ENCODE peak calls at places on chromosomes 6 and 20, in ten cellular contexts. O is OCI-LY7, N is activated B cell treated with CpG ODN at 0.5 μM for 24 hours, J is astrocyte, E is sigmoid colon, A is A549, C is GM23338, U is bronchial epithelial cell, W is psoas muscle, Y is IMR-90. T is an unnamed sample.

GRCh38 chr6:45714795-45715507 is 300.7 kb downstream of the CLIC5 start:
- DNase-seq in J (peak), A (peak), U (peak), Y (peak), C (peak), W (no peak), O (peak), N (no peak), E (peak), T (peak)

GRCh38 chr6:10479939-10480700 is 41.0 kb upstream of the GCNT2 start:
- DNase-seq in W (no peak), J (peak), O (no peak), N (no peak), E (no peak), C (no peak), U (no peak), Y (no peak), A (no peak), T (no peak)

GRCh38 chr6:29992792-29993191 is 50.5 kb downstream of the HLA-A start:
- DNase-seq in W (no peak), C (no peak), A (no peak), Y (peak), E (no peak), O (no peak), U (peak), J (peak), N (no peak), T (no peak)

GRCh38 chr6:161813156-161813555 is 539.3 kb upstream of the AGPAT4 start:
- DNase-seq in E (no peak), A (no peak), N (no peak), O (no peak), Y (no peak), W (no peak), J (no peak), C (no peak), U (no peak), T (no peak)

GRCh38 chr6:107866606-107867301 is 42.6 kb upstream of the SCML4 start:
- DNase-seq in N (no peak), J (no peak), Y (peak), E (no peak), W (no peak), C (peak), U (peak), A (no peak), O (peak), T (no peak)

GRCh38 chr20:11891081-11891826 is 26.4 kb upstream of the BTBD3 start:
- DNase-seq in U (no peak), A (peak), N (no peak), C (peak), Y (peak), E (peak), O (no peak), J (peak), W (peak), T (peak)

GRCh38 chr6:6804843-6805680 is 216.5 kb downstream of the LY86 start:
- DNase-seq in O (no peak), C (no peak), N (no peak), Y (no peak), J (no peak), W (no peak), A (no peak), E (no peak), U (peak), T (no peak)

GRCh38 chr6:93779086-93779858 is 359.9 kb upstream of the EPHA7 start:
- DNase-seq in J (peak), N (no peak), W (no peak), U (no peak), O (no peak), C (peak), A (no peak), E (no peak), Y (no peak), T (peak)

GRCh38 chr6:162964703-162965140 is 236.9 kb downstream of the PACRG start:
- DNase-seq in C (no peak), E (peak), W (peak), J (peak), N (no peak), U (peak), A (no peak), Y (peak), O (no peak), T (no peak)

GRCh38 chr20:33874129-33874528 is 63.0 kb downstream of the CHMP4B start:
- DNase-seq in N (no peak), C (no peak), O (no peak), E (no peak), U (no peak), W (no peak), A (no peak), Y (no peak), J (no peak), T (no peak)

GRCh38 chr6:16496210-16496609 is 257.8 kb downstream of the GMPR start:
- DNase-seq in Y (no peak), W (no peak), A (no peak), O (no peak), N (no peak), C (peak), J (no peak), U (peak), E (no peak), T (no peak)

GRCh38 chr6:81682858-81683257 is 69.6 kb downstream of the TENT5A start:
- DNase-seq in E (no peak), J (no peak), Y (no peak), U (no peak), O (no peak), A (no peak), W (no peak), N (no peak), C (no peak), T (no peak)

GRCh38 chr20:49747707-49748524 is 34.2 kb upstream of the B4GALT5 start:
- DNase-seq in O (no peak), N (no peak), J (peak), Y (peak), C (no peak), E (peak), A (no peak), W (peak), U (no peak), T (no peak)

GRCh38 chr6:18415671-18416340 is 28.7 kb downstream of the RNF144B start:
- DNase-seq in W (no peak), U (no peak), E (no peak), C (no peak), O (no peak), J (peak), Y (peak), N (no peak), A (no peak), T (no peak)

GRCh38 chr20:43752561-43753301 is 25.9 kb upstream of the GTSF1L start:
- DNase-seq in E (no peak), A (no peak), C (no peak), N (no peak), Y (peak), O (peak), U (no peak), J (peak), W (no peak), T (no peak)

GRCh38 chr20:19976595-19977372 is 40.4 kb upstream of the NAA20 start:
- DNase-seq in J (peak), E (peak), A (peak), Y (peak), N (no peak), O (no peak), U (peak), C (no peak), W (peak), T (peak)

GRCh38 chr20:9215539-9215938 is 146.7 kb downstream of the PLCB4 start:
- DNase-seq in U (peak), O (peak), C (peak), W (no peak), E (no peak), A (no peak), N (no peak), Y (no peak), J (no peak), T (no peak)

GRCh38 chr20:58523072-58523681 is 8.0 kb upstream of the APCDD1L start:
- DNase-seq in J (peak), C (no peak), U (peak), E (no peak), N (no peak), Y (peak), W (no peak), A (no peak), O (no peak), T (no peak)

GRCh38 chr6:44222987-44223470 is 366 bp upstream of the SLC29A1 start:
- DNase-seq in C (peak), O (no peak), Y (no peak), N (no peak), U (no peak), J (no peak), W (no peak), E (peak), A (peak), T (no peak)

GRCh38 chr20:37162674-37163073 is 16.5 kb upstream of the RPN2 start:
- DNase-seq in U (no peak), Y (no peak), A (no peak), C (no peak), W (no peak), N (no peak), J (no peak), O (no peak), E (no peak), T (no peak)

GRCh38 chr6:53829698-53830221 is 35.0 kb downstream of the LRRC1 start:
- DNase-seq in J (no peak), U (no peak), N (no peak), C (peak), W (no peak), O (no peak), Y (no peak), A (no peak), E (no peak), T (peak)

GRCh38 chr6:152720964-152721363 is 23.3 kb downstream of the MYCT1 start:
- DNase-seq in O (peak), Y (peak), U (peak), C (no peak), W (no peak), J (peak), A (no peak), E (no peak), N (no peak), T (no peak)

GRCh38 chr6:32148722-32149576 is 2.8 kb downstream of the PRRT1 start:
- DNase-seq in U (peak), A (no peak), J (peak), C (peak), W (peak), N (peak), E (no peak), O (no peak), Y (no peak), T (no peak)

GRCh38 chr20:53389516-53389915 is 204.1 kb downstream of the ZNF217 start:
- DNase-seq in W (no peak), U (no peak), A (no peak), C (no peak), O (no peak), Y (no peak), N (no peak), E (no peak), J (no peak), T (no peak)

GRCh38 chr6:127069659-127070279 is 48.7 kb upstream of the RSPO3 start:
- DNase-seq in W (no peak), J (peak), E (no peak), U (peak), C (peak), N (no peak), O (peak), A (peak), Y (peak), T (peak)

GRCh38 chr6:118776607-118777549 is 117.1 kb upstream of the ASF1A start:
- DNase-seq in E (no peak), O (peak), N (no peak), Y (peak), C (peak), J (peak), W (peak), A (peak), U (peak), T (peak)
- TF ChIP-seq CTCF in E (peak), O (peak), N (peak), Y (peak), C (peak), J (peak), W (peak), A (peak), U (peak), T (peak)

DNA sequence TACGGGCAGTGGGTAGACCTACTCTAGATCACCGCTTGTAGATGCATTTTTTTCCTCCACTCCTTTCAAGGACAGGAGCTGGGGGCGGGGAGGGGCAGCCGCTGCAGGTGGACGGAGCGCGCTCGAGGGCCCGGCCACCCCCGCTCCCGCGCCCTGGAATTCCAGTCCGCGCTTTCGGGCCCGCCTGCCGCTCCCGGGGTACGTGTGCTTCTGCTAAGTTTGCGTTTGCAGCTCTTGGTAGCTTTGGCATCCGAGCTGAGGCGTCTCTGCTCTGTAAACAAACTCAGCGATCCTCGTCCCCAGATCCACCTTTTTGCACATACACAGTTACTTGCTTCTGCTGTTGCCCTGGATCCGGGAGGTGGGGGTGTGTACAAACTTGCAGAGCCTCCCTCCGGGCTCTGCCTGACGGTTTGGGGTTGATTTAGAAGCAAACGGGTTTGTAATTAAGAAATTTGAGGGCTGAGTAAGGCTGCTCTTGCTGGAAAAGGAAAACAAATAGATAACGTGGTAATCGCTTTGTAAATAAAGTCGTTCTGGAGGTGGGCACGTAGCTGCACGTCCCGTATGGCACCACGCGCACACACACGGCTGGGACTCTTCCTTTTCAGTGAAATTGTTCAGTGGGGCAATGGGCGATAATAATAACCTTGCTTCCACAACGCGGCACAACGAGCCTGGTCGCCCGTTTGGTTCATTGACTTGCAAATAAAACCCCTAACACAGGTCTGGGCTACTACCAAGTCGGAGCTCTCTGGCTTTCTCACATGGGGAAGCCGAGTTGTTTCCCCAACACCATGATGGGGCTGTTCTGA is 998 bp upstream of the CITED2 start:
- DNase-seq in O (peak), Y (peak), E (peak), N (peak), J (peak), A (peak), U (peak), C (peak), W (peak), T (peak)
- TF ChIP-seq CTCF in O (no peak), Y (peak), E (no peak), N (no peak), J (no peak), A (no peak), U (peak), C (no peak), W (no peak), T (no peak)

GRCh38 chr6:148168856-148169255 is 173.8 kb upstream of the SASH1 start:
- DNase-seq in W (no peak), E (no peak), Y (no peak), A (no peak), J (no peak), C (no peak), U (no peak), O (no peak), N (no peak), T (no peak)
- TF ChIP-seq CTCF in W (no peak), E (no peak), Y (no peak), A (no peak), J (no peak), C (no peak), U (no peak), O (no peak), N (no peak), T (no peak)

GRCh38 chr6:165571068-165571682 is 91.9 kb downstream of the PDE10A start:
- DNase-seq in Y (peak), W (no peak), N (no peak), A (no peak), E (no peak), J (peak), U (peak), C (no peak), O (no peak), T (no peak)
- TF ChIP-seq CTCF in Y (no peak), W (no peak), N (no peak), A (no peak), E (no peak), J (no peak), U (no peak), C (no peak), O (no peak), T (no peak)

T was measured in Caco-2.